ENCODE peak calls at places on chromosomes 4 and X, in ten cellular contexts. One of them, this sample, is unnamed.

GRCh38 chr4:40307627-40308497 is 27.3 kb upstream of the CHRNA9 start:
- DNase-seq in fibroblast of lung: no peak
- DNase-seq in NCI-H1092 treated with DMSO at 0.1 percent for 48 hours: no peak
- DNase-seq in brain microvascular endothelial cell: no peak
- DNase-seq in A172: no peak
- DNase-seq in amniotic stem cell: no peak
- DNase-seq in LoVo: no peak
- DNase-seq in mesendoderm: peak
- DNase-seq in activated CD8-positive, alpha-beta T cell treated with anti-CD3 and anti-CD28 coated beads, Interleukin-2, amount 10 ng/mL, durations not matched to agents 7 days and 5 days: peak
- DNase-seq in Calu3: no peak
- DNase-seq in this sample: no peak

GRCh38 chrX:5674036-5674435 is 554.6 kb downstream of the NLGN4X start:
- DNase-seq in fibroblast of lung: no peak
- DNase-seq in NCI-H1092 treated with DMSO at 0.1 percent for 48 hours: no peak
- DNase-seq in brain microvascular endothelial cell: no peak
- DNase-seq in A172: no peak
- DNase-seq in amniotic stem cell: no peak
- DNase-seq in LoVo: no peak
- DNase-seq in mesendoderm: no peak
- DNase-seq in activated CD8-positive, alpha-beta T cell treated with anti-CD3 and anti-CD28 coated beads, Interleukin-2, amount 10 ng/mL, durations not matched to agents 7 days and 5 days: no peak
- DNase-seq in Calu3: no peak
- DNase-seq in this sample: no peak

GRCh38 chrX:122579521-122579920 is 604.6 kb upstream of the GRIA3 start:
- DNase-seq in fibroblast of lung: peak
- DNase-seq in NCI-H1092 treated with DMSO at 0.1 percent for 48 hours: no peak
- DNase-seq in brain microvascular endothelial cell: peak
- DNase-seq in A172: no peak
- DNase-seq in amniotic stem cell: no peak
- DNase-seq in LoVo: no peak
- DNase-seq in mesendoderm: no peak
- DNase-seq in activated CD8-positive, alpha-beta T cell treated with anti-CD3 and anti-CD28 coated beads, Interleukin-2, amount 10 ng/mL, durations not matched to agents 7 days and 5 days: no peak
- DNase-seq in Calu3: no peak
- DNase-seq in this sample: no peak

GRCh38 chr4:148016063-148016637 is 284.3 kb downstream of the ARHGAP10 start:
- DNase-seq in fibroblast of lung: no peak
- DNase-seq in NCI-H1092 treated with DMSO at 0.1 percent for 48 hours: no peak
- DNase-seq in brain microvascular endothelial cell: no peak
- DNase-seq in A172: no peak
- DNase-seq in amniotic stem cell: no peak
- DNase-seq in LoVo: no peak
- DNase-seq in mesendoderm: no peak
- DNase-seq in activated CD8-positive, alpha-beta T cell treated with anti-CD3 and anti-CD28 coated beads, Interleukin-2, amount 10 ng/mL, durations not matched to agents 7 days and 5 days: no peak
- DNase-seq in Calu3: no peak
- DNase-seq in this sample: no peak

GRCh38 chr4:175540151-175540550 is 271.9 kb downstream of the GPM6A start:
- DNase-seq in fibroblast of lung: no peak
- DNase-seq in NCI-H1092 treated with DMSO at 0.1 percent for 48 hours: no peak
- DNase-seq in brain microvascular endothelial cell: no peak
- DNase-seq in A172: no peak
- DNase-seq in amniotic stem cell: no peak
- DNase-seq in LoVo: peak
- DNase-seq in mesendoderm: no peak
- DNase-seq in activated CD8-positive, alpha-beta T cell treated with anti-CD3 and anti-CD28 coated beads, Interleukin-2, amount 10 ng/mL, durations not matched to agents 7 days and 5 days: no peak
- DNase-seq in Calu3: no peak
- DNase-seq in this sample: no peak

GRCh38 chr4:33825685-33826084 is 2418.6 kb downstream of the ARAP2 start:
- DNase-seq in fibroblast of lung: no peak
- DNase-seq in NCI-H1092 treated with DMSO at 0.1 percent for 48 hours: no peak
- DNase-seq in brain microvascular endothelial cell: no peak
- DNase-seq in A172: no peak
- DNase-seq in amniotic stem cell: no peak
- DNase-seq in LoVo: no peak
- DNase-seq in mesendoderm: no peak
- DNase-seq in activated CD8-positive, alpha-beta T cell treated with anti-CD3 and anti-CD28 coated beads, Interleukin-2, amount 10 ng/mL, durations not matched to agents 7 days and 5 days: no peak
- DNase-seq in Calu3: no peak
- DNase-seq in this sample: no peak

GRCh38 chr4:26885912-26886274 is 25.3 kb downstream of the STIM2 start:
- DNase-seq in fibroblast of lung: no peak
- DNase-seq in NCI-H1092 treated with DMSO at 0.1 percent for 48 hours: no peak
- DNase-seq in brain microvascular endothelial cell: no peak
- DNase-seq in A172: no peak
- DNase-seq in amniotic stem cell: no peak
- DNase-seq in LoVo: no peak
- DNase-seq in mesendoderm: no peak
- DNase-seq in activated CD8-positive, alpha-beta T cell treated with anti-CD3 and anti-CD28 coated beads, Interleukin-2, amount 10 ng/mL, durations not matched to agents 7 days and 5 days: peak
- DNase-seq in Calu3: no peak
- DNase-seq in this sample: no peak

GRCh38 chrX:112826020-112826419 is 14.6 kb downstream of the AMOT start:
- DNase-seq in fibroblast of lung: peak
- DNase-seq in NCI-H1092 treated with DMSO at 0.1 percent for 48 hours: no peak
- DNase-seq in brain microvascular endothelial cell: no peak
- DNase-seq in A172: no peak
- DNase-seq in amniotic stem cell: no peak
- DNase-seq in LoVo: no peak
- DNase-seq in mesendoderm: no peak
- DNase-seq in activated CD8-positive, alpha-beta T cell treated with anti-CD3 and anti-CD28 coated beads, Interleukin-2, amount 10 ng/mL, durations not matched to agents 7 days and 5 days: no peak
- DNase-seq in Calu3: no peak
- DNase-seq in this sample: no peak

GRCh38 chr4:5205981-5206380 is 154.7 kb downstream of the STK32B start:
- DNase-seq in fibroblast of lung: peak
- DNase-seq in NCI-H1092 treated with DMSO at 0.1 percent for 48 hours: no peak
- DNase-seq in brain microvascular endothelial cell: no peak
- DNase-seq in A172: no peak
- DNase-seq in amniotic stem cell: no peak
- DNase-seq in LoVo: no peak
- DNase-seq in mesendoderm: no peak
- DNase-seq in activated CD8-positive, alpha-beta T cell treated with anti-CD3 and anti-CD28 coated beads, Interleukin-2, amount 10 ng/mL, durations not matched to agents 7 days and 5 days: no peak
- DNase-seq in Calu3: no peak
- DNase-seq in this sample: no peak

GRCh38 chr4:8251110-8251883 is 18.3 kb upstream of the HTRA3 start:
- DNase-seq in fibroblast of lung: no peak
- DNase-seq in NCI-H1092 treated with DMSO at 0.1 percent for 48 hours: no peak
- DNase-seq in brain microvascular endothelial cell: no peak
- DNase-seq in A172: no peak
- DNase-seq in amniotic stem cell: no peak
- DNase-seq in LoVo: no peak
- DNase-seq in mesendoderm: no peak
- DNase-seq in activated CD8-positive, alpha-beta T cell treated with anti-CD3 and anti-CD28 coated beads, Interleukin-2, amount 10 ng/mL, durations not matched to agents 7 days and 5 days: no peak
- DNase-seq in Calu3: no peak
- DNase-seq in this sample: no peak